ENCODE peak calls at places on chromosome 20, in eight cellular contexts. One of them, this sample, is unnamed.

GRCh38 chr20:10077886-10078285 is 43.1 kb downstream of the ANKEF1 start:
- DNase-seq in activated T-cell treated with anti-CD3 and anti-CD28 coated beads, Interleukin-2, amount 50 U/mL, for 4 hours: no peak
- DNase-seq in WTC11: no peak
- DNase-seq in cardiac fibroblast: no peak
- DNase-seq in NCI-H2171 treated with DMSO at 0.1 percent for 48 hours: no peak
- DNase-seq in NCI-H187 treated with DMSO at 0.1 percent for 48 hours: no peak
- DNase-seq in H7: no peak
- DNase-seq in NCI-H510A treated with DMSO at 0.1 percent for 48 hours: no peak
- DNase-seq in this sample: no peak

GRCh38 chr20:39259808-39260207 is 297.7 kb downstream of the DHX35 start:
- DNase-seq in activated T-cell treated with anti-CD3 and anti-CD28 coated beads, Interleukin-2, amount 50 U/mL, for 4 hours: no peak
- DNase-seq in WTC11: no peak
- DNase-seq in cardiac fibroblast: no peak
- DNase-seq in NCI-H2171 treated with DMSO at 0.1 percent for 48 hours: no peak
- DNase-seq in NCI-H187 treated with DMSO at 0.1 percent for 48 hours: no peak
- DNase-seq in H7: no peak
- DNase-seq in NCI-H510A treated with DMSO at 0.1 percent for 48 hours: no peak
- DNase-seq in this sample: no peak

GRCh38 chr20:19867074-19867473 is 109.0 kb downstream of the RIN2 start:
- DNase-seq in activated T-cell treated with anti-CD3 and anti-CD28 coated beads, Interleukin-2, amount 50 U/mL, for 4 hours: no peak
- DNase-seq in WTC11: no peak
- DNase-seq in cardiac fibroblast: peak; percentile 88
- DNase-seq in NCI-H2171 treated with DMSO at 0.1 percent for 48 hours: no peak
- DNase-seq in NCI-H187 treated with DMSO at 0.1 percent for 48 hours: no peak
- DNase-seq in H7: no peak
- DNase-seq in NCI-H510A treated with DMSO at 0.1 percent for 48 hours: no peak
- DNase-seq in this sample: no peak

GRCh38 chr20:14446446-14446845 is 109.0 kb upstream of the FLRT3 start:
- DNase-seq in activated T-cell treated with anti-CD3 and anti-CD28 coated beads, Interleukin-2, amount 50 U/mL, for 4 hours: no peak
- DNase-seq in WTC11: no peak
- DNase-seq in cardiac fibroblast: no peak
- DNase-seq in NCI-H2171 treated with DMSO at 0.1 percent for 48 hours: no peak
- DNase-seq in NCI-H187 treated with DMSO at 0.1 percent for 48 hours: no peak
- DNase-seq in H7: no peak
- DNase-seq in NCI-H510A treated with DMSO at 0.1 percent for 48 hours: no peak
- DNase-seq in this sample: no peak

GRCh38 chr20:33812673-33813462 is 1.7 kb downstream of the CHMP4B start:
- DNase-seq in activated T-cell treated with anti-CD3 and anti-CD28 coated beads, Interleukin-2, amount 50 U/mL, for 4 hours: no peak
- DNase-seq in WTC11: no peak
- DNase-seq in cardiac fibroblast: peak; percentile 36
- DNase-seq in NCI-H2171 treated with DMSO at 0.1 percent for 48 hours: no peak
- DNase-seq in NCI-H187 treated with DMSO at 0.1 percent for 48 hours: no peak
- DNase-seq in H7: peak; percentile 54
- DNase-seq in NCI-H510A treated with DMSO at 0.1 percent for 48 hours: peak; percentile 34
- DNase-seq in this sample: peak; percentile 22

GRCh38 chr20:62768815-62769287 is 27.4 kb upstream of the MRGBP start:
- DNase-seq in activated T-cell treated with anti-CD3 and anti-CD28 coated beads, Interleukin-2, amount 50 U/mL, for 4 hours: no peak
- DNase-seq in WTC11: no peak
- DNase-seq in cardiac fibroblast: no peak
- DNase-seq in NCI-H2171 treated with DMSO at 0.1 percent for 48 hours: no peak
- DNase-seq in NCI-H187 treated with DMSO at 0.1 percent for 48 hours: no peak
- DNase-seq in H7: no peak
- DNase-seq in NCI-H510A treated with DMSO at 0.1 percent for 48 hours: no peak
- DNase-seq in this sample: peak; percentile 56

GRCh38 chr20:25867776-25868649 is 171.4 kb upstream of the ZNF337 start:
- DNase-seq in activated T-cell treated with anti-CD3 and anti-CD28 coated beads, Interleukin-2, amount 50 U/mL, for 4 hours: peak; percentile 50
- DNase-seq in WTC11: peak; percentile 88
- DNase-seq in cardiac fibroblast: peak; percentile 79
- DNase-seq in NCI-H2171 treated with DMSO at 0.1 percent for 48 hours: peak; percentile 68
- DNase-seq in NCI-H187 treated with DMSO at 0.1 percent for 48 hours: peak; percentile 4
- DNase-seq in H7: peak; percentile 82
- DNase-seq in NCI-H510A treated with DMSO at 0.1 percent for 48 hours: peak; percentile 94
- DNase-seq in this sample: peak; percentile 76

GRCh38 chr20:24388828-24389325 is 80.6 kb upstream of the SYNDIG1 start:
- DNase-seq in activated T-cell treated with anti-CD3 and anti-CD28 coated beads, Interleukin-2, amount 50 U/mL, for 4 hours: no peak
- DNase-seq in WTC11: no peak
- DNase-seq in cardiac fibroblast: no peak
- DNase-seq in NCI-H2171 treated with DMSO at 0.1 percent for 48 hours: no peak
- DNase-seq in NCI-H187 treated with DMSO at 0.1 percent for 48 hours: no peak
- DNase-seq in H7: no peak
- DNase-seq in NCI-H510A treated with DMSO at 0.1 percent for 48 hours: no peak
- DNase-seq in this sample: no peak

GRCh38 chr20:43388267-43389081 is 69.2 kb upstream of the SRSF6 start:
- DNase-seq in activated T-cell treated with anti-CD3 and anti-CD28 coated beads, Interleukin-2, amount 50 U/mL, for 4 hours: no peak
- DNase-seq in WTC11: no peak
- DNase-seq in cardiac fibroblast: peak; percentile 10
- DNase-seq in NCI-H2171 treated with DMSO at 0.1 percent for 48 hours: no peak
- DNase-seq in NCI-H187 treated with DMSO at 0.1 percent for 48 hours: no peak
- DNase-seq in H7: no peak
- DNase-seq in NCI-H510A treated with DMSO at 0.1 percent for 48 hours: no peak
- DNase-seq in this sample: peak; percentile 16

GRCh38 chr20:53608456-53609413 is 15.1 kb upstream of the ZNF217 start:
- DNase-seq in activated T-cell treated with anti-CD3 and anti-CD28 coated beads, Interleukin-2, amount 50 U/mL, for 4 hours: no peak
- DNase-seq in WTC11: no peak
- DNase-seq in cardiac fibroblast: no peak
- DNase-seq in NCI-H2171 treated with DMSO at 0.1 percent for 48 hours: no peak
- DNase-seq in NCI-H187 treated with DMSO at 0.1 percent for 48 hours: no peak
- DNase-seq in H7: peak; percentile 57
- DNase-seq in NCI-H510A treated with DMSO at 0.1 percent for 48 hours: no peak
- DNase-seq in this sample: no peak

GRCh38 chr20:17594443-17594842 is 24.6 kb downstream of the DSTN start:
- DNase-seq in activated T-cell treated with anti-CD3 and anti-CD28 coated beads, Interleukin-2, amount 50 U/mL, for 4 hours: no peak
- DNase-seq in WTC11: no peak
- DNase-seq in cardiac fibroblast: peak; percentile 67
- DNase-seq in NCI-H2171 treated with DMSO at 0.1 percent for 48 hours: no peak
- DNase-seq in NCI-H187 treated with DMSO at 0.1 percent for 48 hours: no peak
- DNase-seq in H7: no peak
- DNase-seq in NCI-H510A treated with DMSO at 0.1 percent for 48 hours: peak; percentile 32
- DNase-seq in this sample: no peak

GRCh38 chr20:25281541-25281991 is 33.7 kb downstream of the PYGB start:
- DNase-seq in activated T-cell treated with anti-CD3 and anti-CD28 coated beads, Interleukin-2, amount 50 U/mL, for 4 hours: no peak
- DNase-seq in WTC11: peak; percentile 6
- DNase-seq in cardiac fibroblast: no peak
- DNase-seq in NCI-H2171 treated with DMSO at 0.1 percent for 48 hours: no peak
- DNase-seq in NCI-H187 treated with DMSO at 0.1 percent for 48 hours: no peak
- DNase-seq in H7: no peak
- DNase-seq in NCI-H510A treated with DMSO at 0.1 percent for 48 hours: peak; percentile 83
- DNase-seq in this sample: no peak

GRCh38 chr20:39661833-39662232 is 699.7 kb downstream of the DHX35 start:
- DNase-seq in activated T-cell treated with anti-CD3 and anti-CD28 coated beads, Interleukin-2, amount 50 U/mL, for 4 hours: no peak
- DNase-seq in WTC11: no peak
- DNase-seq in cardiac fibroblast: peak; percentile 40
- DNase-seq in NCI-H2171 treated with DMSO at 0.1 percent for 48 hours: no peak
- DNase-seq in NCI-H187 treated with DMSO at 0.1 percent for 48 hours: no peak
- DNase-seq in H7: no peak
- DNase-seq in NCI-H510A treated with DMSO at 0.1 percent for 48 hours: no peak
- DNase-seq in this sample: no peak

GRCh38 chr20:20333866-20334265 is 34.0 kb upstream of the INSM1 start:
- DNase-seq in activated T-cell treated with anti-CD3 and anti-CD28 coated beads, Interleukin-2, amount 50 U/mL, for 4 hours: no peak
- DNase-seq in WTC11: no peak
- DNase-seq in cardiac fibroblast: no peak
- DNase-seq in NCI-H2171 treated with DMSO at 0.1 percent for 48 hours: no peak
- DNase-seq in NCI-H187 treated with DMSO at 0.1 percent for 48 hours: no peak
- DNase-seq in H7: no peak
- DNase-seq in NCI-H510A treated with DMSO at 0.1 percent for 48 hours: no peak
- DNase-seq in this sample: no peak

GRCh38 chr20:2742934-2743559 is 50.5 kb downstream of the EBF4 start:
- DNase-seq in activated T-cell treated with anti-CD3 and anti-CD28 coated beads, Interleukin-2, amount 50 U/mL, for 4 hours: peak; percentile 71
- DNase-seq in WTC11: peak; percentile 82
- DNase-seq in cardiac fibroblast: peak; percentile 64
- DNase-seq in NCI-H2171 treated with DMSO at 0.1 percent for 48 hours: peak; percentile 93
- DNase-seq in NCI-H187 treated with DMSO at 0.1 percent for 48 hours: peak; percentile 47
- DNase-seq in H7: peak; percentile 88
- DNase-seq in NCI-H510A treated with DMSO at 0.1 percent for 48 hours: peak; percentile 76
- DNase-seq in this sample: peak; percentile 70

GRCh38 chr20:3109350-3110302 is 25.1 kb upstream of the AVP start:
- DNase-seq in activated T-cell treated with anti-CD3 and anti-CD28 coated beads, Interleukin-2, amount 50 U/mL, for 4 hours: no peak
- DNase-seq in WTC11: no peak
- DNase-seq in cardiac fibroblast: no peak
- DNase-seq in NCI-H2171 treated with DMSO at 0.1 percent for 48 hours: no peak
- DNase-seq in NCI-H187 treated with DMSO at 0.1 percent for 48 hours: no peak
- DNase-seq in H7: peak; percentile 28
- DNase-seq in NCI-H510A treated with DMSO at 0.1 percent for 48 hours: no peak
- DNase-seq in this sample: no peak

GRCh38 chr20:1160496-1160895 is 24.3 kb downstream of the TMEM74B start:
- DNase-seq in activated T-cell treated with anti-CD3 and anti-CD28 coated beads, Interleukin-2, amount 50 U/mL, for 4 hours: no peak
- DNase-seq in WTC11: no peak
- DNase-seq in cardiac fibroblast: no peak
- DNase-seq in NCI-H2171 treated with DMSO at 0.1 percent for 48 hours: no peak
- DNase-seq in NCI-H187 treated with DMSO at 0.1 percent for 48 hours: no peak
- DNase-seq in H7: no peak
- DNase-seq in NCI-H510A treated with DMSO at 0.1 percent for 48 hours: no peak
- DNase-seq in this sample: no peak

GRCh38 chr20:23049933-23050838 is 714 bp upstream of the THBD start:
- DNase-seq in activated T-cell treated with anti-CD3 and anti-CD28 coated beads, Interleukin-2, amount 50 U/mL, for 4 hours: no peak
- DNase-seq in WTC11: peak; percentile 32
- DNase-seq in cardiac fibroblast: peak; percentile 62
- DNase-seq in NCI-H2171 treated with DMSO at 0.1 percent for 48 hours: no peak
- DNase-seq in NCI-H187 treated with DMSO at 0.1 percent for 48 hours: no peak
- DNase-seq in H7: peak; percentile 64
- DNase-seq in NCI-H510A treated with DMSO at 0.1 percent for 48 hours: no peak
- DNase-seq in this sample: peak; percentile 35

GRCh38 chr20:17662333-17663039 is 19.6 kb downstream of the RRBP1 start:
- DNase-seq in activated T-cell treated with anti-CD3 and anti-CD28 coated beads, Interleukin-2, amount 50 U/mL, for 4 hours: no peak
- DNase-seq in WTC11: no peak
- DNase-seq in cardiac fibroblast: peak; percentile 98
- DNase-seq in NCI-H2171 treated with DMSO at 0.1 percent for 48 hours: peak; percentile 19
- DNase-seq in NCI-H187 treated with DMSO at 0.1 percent for 48 hours: no peak
- DNase-seq in H7: no peak
- DNase-seq in NCI-H510A treated with DMSO at 0.1 percent for 48 hours: no peak
- DNase-seq in this sample: peak; percentile 93

GRCh38 chr20:16803965-16804792 is 56.0 kb downstream of the OTOR start:
- DNase-seq in activated T-cell treated with anti-CD3 and anti-CD28 coated beads, Interleukin-2, amount 50 U/mL, for 4 hours: peak; percentile 11
- DNase-seq in WTC11: peak; percentile 78
- DNase-seq in cardiac fibroblast: peak; percentile 63
- DNase-seq in NCI-H2171 treated with DMSO at 0.1 percent for 48 hours: peak; percentile 65
- DNase-seq in NCI-H187 treated with DMSO at 0.1 percent for 48 hours: no peak
- DNase-seq in H7: peak; percentile 64
- DNase-seq in NCI-H510A treated with DMSO at 0.1 percent for 48 hours: peak; percentile 78
- DNase-seq in this sample: peak; percentile 26

GRCh38 chr20:18258126-18258860 is 30.0 kb upstream of the ZNF133 start:
- DNase-seq in activated T-cell treated with anti-CD3 and anti-CD28 coated beads, Interleukin-2, amount 50 U/mL, for 4 hours: no peak
- DNase-seq in WTC11: no peak
- DNase-seq in cardiac fibroblast: no peak
- DNase-seq in NCI-H2171 treated with DMSO at 0.1 percent for 48 hours: no peak
- DNase-seq in NCI-H187 treated with DMSO at 0.1 percent for 48 hours: no peak
- DNase-seq in H7: peak; percentile 24
- DNase-seq in NCI-H510A treated with DMSO at 0.1 percent for 48 hours: no peak
- DNase-seq in this sample: no peak

GRCh38 chr20:32858873-32859372 is at the start of gene EFCAB8:
- DNase-seq in activated T-cell treated with anti-CD3 and anti-CD28 coated beads, Interleukin-2, amount 50 U/mL, for 4 hours: no peak
- DNase-seq in WTC11: no peak
- DNase-seq in cardiac fibroblast: no peak
- DNase-seq in NCI-H2171 treated with DMSO at 0.1 percent for 48 hours: no peak
- DNase-seq in NCI-H187 treated with DMSO at 0.1 percent for 48 hours: no peak
- DNase-seq in H7: peak; percentile 57
- DNase-seq in NCI-H510A treated with DMSO at 0.1 percent for 48 hours: no peak
- DNase-seq in this sample: no peak